ENCODE peak calls at places on chromosomes 16 and 17, in ten cellular contexts. One of them, this sample, is unnamed.

GRCh38 chr16:27216297-27216885 is 13.1 kb downstream of the KDM8 start:
- DNase-seq in endothelial cell of umbilical vein: no peak
- DNase-seq in upper lobe of left lung: no peak
- DNase-seq in HCT116: no peak
- DNase-seq in esophagus muscularis mucosa: no peak
- DNase-seq in breast epithelium: no peak
- DNase-seq in transverse colon: no peak
- DNase-seq in sigmoid colon: no peak
- DNase-seq in stomach: no peak
- DNase-seq in K562: no peak
- DNase-seq in this sample: no peak

GRCh38 chr17:20944014-20944905 is 98.6 kb downstream of the USP22 start:
- DNase-seq in upper lobe of left lung: peak
- DNase-seq in stomach: peak
- DNase-seq in transverse colon: peak
- DNase-seq in K562: no peak
- DNase-seq in HCT116: peak
- DNase-seq in sigmoid colon: no peak
- DNase-seq in endothelial cell of umbilical vein: no peak
- DNase-seq in esophagus muscularis mucosa: no peak
- DNase-seq in breast epithelium: peak
- DNase-seq in this sample: no peak

GRCh38 chr17:79739148-79740062 is 8.7 kb downstream of the ENPP7 start:
- DNase-seq in stomach: no peak
- DNase-seq in K562: peak
- DNase-seq in endothelial cell of umbilical vein: no peak
- DNase-seq in HCT116: no peak
- DNase-seq in upper lobe of left lung: no peak
- DNase-seq in esophagus muscularis mucosa: no peak
- DNase-seq in breast epithelium: no peak
- DNase-seq in sigmoid colon: no peak
- DNase-seq in transverse colon: no peak
- DNase-seq in this sample: no peak

GRCh38 chr17:42526031-42526444 is 10.0 kb upstream of the NAGLU start:
- DNase-seq in HCT116: no peak
- DNase-seq in K562: no peak
- DNase-seq in upper lobe of left lung: no peak
- DNase-seq in endothelial cell of umbilical vein: peak
- DNase-seq in breast epithelium: no peak
- DNase-seq in esophagus muscularis mucosa: no peak
- DNase-seq in transverse colon: peak
- DNase-seq in stomach: no peak
- DNase-seq in sigmoid colon: peak
- DNase-seq in this sample: peak

GRCh38 chr17:2056221-2057129 is 1.6 kb downstream of the HIC1 start:
- DNase-seq in breast epithelium: no peak
- DNase-seq in upper lobe of left lung: no peak
- DNase-seq in HCT116: no peak
- DNase-seq in stomach: no peak
- DNase-seq in sigmoid colon: peak
- DNase-seq in esophagus muscularis mucosa: peak
- DNase-seq in transverse colon: peak
- DNase-seq in endothelial cell of umbilical vein: peak
- DNase-seq in K562: no peak
- DNase-seq in this sample: peak

GRCh38 chr17:71334041-71334781 is 786.6 kb upstream of the SOX9 start:
- DNase-seq in endothelial cell of umbilical vein: no peak
- DNase-seq in esophagus muscularis mucosa: no peak
- DNase-seq in sigmoid colon: no peak
- DNase-seq in K562: no peak
- DNase-seq in transverse colon: no peak
- DNase-seq in breast epithelium: no peak
- DNase-seq in HCT116: no peak
- DNase-seq in stomach: no peak
- DNase-seq in upper lobe of left lung: no peak
- DNase-seq in this sample: no peak

GRCh38 chr16:88940196-88941050 is 36.6 kb downstream of the CBFA2T3 start:
- DNase-seq in breast epithelium: no peak
- DNase-seq in esophagus muscularis mucosa: no peak
- DNase-seq in HCT116: no peak
- DNase-seq in sigmoid colon: no peak
- DNase-seq in upper lobe of left lung: no peak
- DNase-seq in endothelial cell of umbilical vein: no peak
- DNase-seq in stomach: no peak
- DNase-seq in K562: no peak
- DNase-seq in transverse colon: no peak
- DNase-seq in this sample: peak

GRCh38 chr17:6701719-6702118 is 11.4 kb downstream of the SLC13A5 start:
- DNase-seq in HCT116: peak
- DNase-seq in breast epithelium: no peak
- DNase-seq in endothelial cell of umbilical vein: peak
- DNase-seq in esophagus muscularis mucosa: no peak
- DNase-seq in stomach: no peak
- DNase-seq in K562: peak
- DNase-seq in upper lobe of left lung: no peak
- DNase-seq in transverse colon: no peak
- DNase-seq in sigmoid colon: peak
- DNase-seq in this sample: no peak

GRCh38 chr16:30949655-30950515 is 1.0 kb downstream of the ORAI3 start:
- DNase-seq in transverse colon: peak
- DNase-seq in HCT116: peak
- DNase-seq in upper lobe of left lung: peak
- DNase-seq in endothelial cell of umbilical vein: peak
- DNase-seq in sigmoid colon: peak
- DNase-seq in K562: peak
- DNase-seq in esophagus muscularis mucosa: peak
- DNase-seq in stomach: peak
- DNase-seq in breast epithelium: peak
- DNase-seq in this sample: peak

GRCh38 chr16:28172331-28172730 is 39.4 kb downstream of the XPO6 start:
- DNase-seq in HCT116: no peak
- DNase-seq in upper lobe of left lung: no peak
- DNase-seq in breast epithelium: no peak
- DNase-seq in esophagus muscularis mucosa: no peak
- DNase-seq in stomach: no peak
- DNase-seq in sigmoid colon: no peak
- DNase-seq in K562: no peak
- DNase-seq in endothelial cell of umbilical vein: no peak
- DNase-seq in transverse colon: no peak
- DNase-seq in this sample: no peak

GRCh38 chr17:43805117-43805516 is 24.9 kb downstream of the CFAP97D1 start:
- DNase-seq in sigmoid colon: no peak
- DNase-seq in transverse colon: no peak
- DNase-seq in endothelial cell of umbilical vein: no peak
- DNase-seq in HCT116: no peak
- DNase-seq in upper lobe of left lung: no peak
- DNase-seq in stomach: no peak
- DNase-seq in esophagus muscularis mucosa: no peak
- DNase-seq in K562: no peak
- DNase-seq in breast epithelium: no peak
- DNase-seq in this sample: no peak
- TF ChIP-seq POLR2A in sigmoid colon: no peak
- TF ChIP-seq POLR2A in transverse colon: no peak
- TF ChIP-seq POLR2A in endothelial cell of umbilical vein: no peak
- TF ChIP-seq POLR2A in HCT116: no peak
- TF ChIP-seq POLR2A in upper lobe of left lung: no peak
- TF ChIP-seq POLR2A in stomach: no peak
- TF ChIP-seq POLR2A in esophagus muscularis mucosa: no peak
- TF ChIP-seq POLR2A in K562: no peak
- TF ChIP-seq POLR2A in breast epithelium: no peak
- TF ChIP-seq POLR2A in this sample: no peak

DNA sequence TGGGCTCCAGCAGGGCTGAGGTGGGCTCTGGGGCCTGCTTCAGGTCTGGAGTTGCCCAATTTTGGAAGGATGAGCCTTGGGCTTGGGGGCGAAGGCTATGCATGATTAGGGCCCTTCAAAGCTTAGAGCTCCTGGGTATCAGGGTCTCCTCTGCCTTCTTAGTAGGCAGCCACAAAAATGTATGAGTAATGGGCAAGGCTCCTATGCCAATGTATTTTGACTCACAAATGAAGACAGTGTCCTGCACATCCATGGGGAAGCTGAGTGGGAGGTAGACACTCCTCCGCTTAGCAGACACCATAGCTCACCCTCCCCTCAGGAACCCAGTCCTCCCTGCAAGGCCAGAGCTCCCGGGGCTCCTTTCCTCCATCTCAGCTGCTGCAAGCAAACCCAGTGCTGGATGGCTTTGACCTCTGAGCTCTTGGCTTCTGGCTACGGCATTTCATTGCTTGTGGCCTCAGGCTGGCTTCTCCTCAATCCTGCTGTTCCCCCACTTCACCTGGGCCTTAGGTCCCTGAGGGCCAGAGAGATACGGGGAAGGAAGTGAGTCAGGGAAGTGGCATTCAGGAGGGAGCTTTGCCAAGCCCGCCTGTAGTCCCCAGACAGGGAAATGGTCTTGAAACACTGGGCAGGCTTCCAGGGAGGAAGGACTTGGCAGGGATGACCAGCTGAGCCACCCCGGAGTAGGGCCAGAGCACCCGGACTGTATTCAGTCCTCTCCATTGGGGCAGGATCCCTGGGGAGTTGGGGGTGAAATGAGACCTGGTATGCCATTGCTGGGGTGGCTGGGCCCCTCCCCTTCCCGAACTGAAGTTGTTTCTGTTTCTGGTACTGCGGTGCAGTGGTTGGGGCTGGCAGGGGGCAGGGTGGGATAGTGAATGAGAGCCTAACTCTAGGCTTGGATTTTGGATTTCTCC is 4.4 kb downstream of the ABCC3 start:
- DNase-seq in sigmoid colon: peak
- DNase-seq in K562: no peak
- DNase-seq in transverse colon: peak
- DNase-seq in breast epithelium: peak
- DNase-seq in HCT116: peak
- DNase-seq in endothelial cell of umbilical vein: peak
- DNase-seq in upper lobe of left lung: peak
- DNase-seq in stomach: peak
- DNase-seq in esophagus muscularis mucosa: no peak
- DNase-seq in this sample: peak
- H3K27ac ChIP-seq in sigmoid colon: peak
- H3K27ac ChIP-seq in K562: no peak
- H3K27ac ChIP-seq in transverse colon: peak
- H3K27ac ChIP-seq in breast epithelium: peak
- H3K27ac ChIP-seq in HCT116: peak
- H3K27ac ChIP-seq in endothelial cell of umbilical vein: peak
- H3K27ac ChIP-seq in upper lobe of left lung: peak
- H3K27ac ChIP-seq in stomach: peak
- H3K27ac ChIP-seq in esophagus muscularis mucosa: no peak
- H3K27ac ChIP-seq in this sample: peak

DNA sequence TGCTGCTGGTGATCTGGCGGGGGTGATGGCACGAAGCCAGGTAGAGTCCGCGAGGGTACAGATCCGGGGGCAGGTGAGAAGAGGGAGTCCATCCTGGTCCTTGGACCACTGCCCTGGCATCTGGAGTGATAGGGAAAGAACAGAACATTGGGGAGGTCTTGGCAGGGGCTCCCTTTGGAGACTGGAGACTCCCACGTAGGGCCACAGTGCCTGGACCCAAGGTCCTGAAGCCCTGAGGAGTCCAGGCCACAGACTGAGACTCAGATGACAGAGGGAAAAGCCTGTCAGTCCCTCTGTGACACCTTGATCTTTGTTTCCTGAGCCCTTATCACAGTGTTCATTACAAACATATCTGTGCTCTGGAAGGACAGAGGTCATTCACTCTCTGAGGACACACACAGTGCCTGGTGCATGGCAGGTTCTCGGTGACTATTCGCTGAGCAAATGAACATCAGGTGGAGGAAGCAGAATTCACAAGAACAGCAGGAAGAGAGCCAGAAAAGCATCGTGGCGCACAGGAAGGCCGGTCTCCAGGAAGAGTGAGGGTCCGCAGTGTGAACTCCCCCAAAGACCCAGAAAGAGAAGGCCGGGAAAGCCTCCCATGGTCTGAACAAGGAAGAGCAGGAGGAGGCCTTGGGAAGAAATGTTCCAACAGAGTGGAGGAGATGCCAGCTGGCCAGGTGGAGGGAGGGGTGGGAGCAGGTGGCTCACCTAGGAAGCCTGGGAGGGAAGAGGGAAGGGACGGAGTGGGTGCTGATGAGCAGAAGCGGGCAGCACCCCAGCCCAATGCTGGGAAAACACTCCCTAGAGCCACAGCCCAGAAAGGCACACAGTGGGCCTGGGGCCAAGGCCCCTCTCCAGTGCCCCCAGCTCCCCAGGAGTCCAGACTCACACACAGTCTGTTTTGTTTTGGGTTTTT is 20.5 kb downstream of the PEMT start:
- DNase-seq in breast epithelium: no peak
- DNase-seq in HCT116: no peak
- DNase-seq in upper lobe of left lung: no peak
- DNase-seq in K562: no peak
- DNase-seq in stomach: peak
- DNase-seq in endothelial cell of umbilical vein: no peak
- DNase-seq in transverse colon: no peak
- DNase-seq in sigmoid colon: no peak
- DNase-seq in esophagus muscularis mucosa: no peak
- DNase-seq in this sample: no peak
- TF ChIP-seq POLR2AphosphoS5 in breast epithelium: no peak
- TF ChIP-seq POLR2AphosphoS5 in HCT116: no peak
- TF ChIP-seq POLR2AphosphoS5 in upper lobe of left lung: no peak
- TF ChIP-seq POLR2AphosphoS5 in K562: no peak
- TF ChIP-seq POLR2AphosphoS5 in stomach: no peak
- TF ChIP-seq POLR2AphosphoS5 in endothelial cell of umbilical vein: no peak
- TF ChIP-seq POLR2AphosphoS5 in transverse colon: no peak
- TF ChIP-seq POLR2AphosphoS5 in sigmoid colon: no peak
- TF ChIP-seq POLR2AphosphoS5 in esophagus muscularis mucosa: no peak
- TF ChIP-seq POLR2AphosphoS5 in this sample: no peak

GRCh38 chr17:40551091-40551873 is 14.0 kb downstream of the CCR7 start:
- DNase-seq in sigmoid colon: peak
- DNase-seq in endothelial cell of umbilical vein: no peak
- DNase-seq in esophagus muscularis mucosa: peak
- DNase-seq in HCT116: no peak
- DNase-seq in upper lobe of left lung: peak
- DNase-seq in breast epithelium: peak
- DNase-seq in transverse colon: peak
- DNase-seq in stomach: peak
- DNase-seq in K562: no peak
- DNase-seq in this sample: peak

GRCh38 chr17:40552806-40553693 is 12.2 kb downstream of the CCR7 start:
- DNase-seq in HCT116: no peak
- DNase-seq in K562: no peak
- DNase-seq in breast epithelium: no peak
- DNase-seq in endothelial cell of umbilical vein: no peak
- DNase-seq in transverse colon: no peak
- DNase-seq in esophagus muscularis mucosa: peak
- DNase-seq in sigmoid colon: peak
- DNase-seq in upper lobe of left lung: no peak
- DNase-seq in stomach: peak
- DNase-seq in this sample: peak

GRCh38 chr17:40553694-40554534 is 11.4 kb downstream of the CCR7 start:
- DNase-seq in stomach: peak
- DNase-seq in endothelial cell of umbilical vein: no peak
- DNase-seq in transverse colon: no peak
- DNase-seq in sigmoid colon: peak
- DNase-seq in esophagus muscularis mucosa: peak
- DNase-seq in breast epithelium: no peak
- DNase-seq in K562: peak
- DNase-seq in HCT116: no peak
- DNase-seq in upper lobe of left lung: peak
- DNase-seq in this sample: peak

GRCh38 chr17:40550608-40551007 is 14.7 kb downstream of the CCR7 start:
- DNase-seq in K562: no peak
- DNase-seq in endothelial cell of umbilical vein: no peak
- DNase-seq in sigmoid colon: peak
- DNase-seq in stomach: peak
- DNase-seq in transverse colon: peak
- DNase-seq in esophagus muscularis mucosa: peak
- DNase-seq in breast epithelium: peak
- DNase-seq in upper lobe of left lung: peak
- DNase-seq in HCT116: no peak
- DNase-seq in this sample: peak

GRCh38 chr17:40551874-40552768 is 13.2 kb downstream of the CCR7 start:
- DNase-seq in K562: no peak
- DNase-seq in endothelial cell of umbilical vein: no peak
- DNase-seq in esophagus muscularis mucosa: peak
- DNase-seq in transverse colon: peak
- DNase-seq in HCT116: no peak
- DNase-seq in breast epithelium: no peak
- DNase-seq in upper lobe of left lung: no peak
- DNase-seq in sigmoid colon: peak
- DNase-seq in stomach: peak
- DNase-seq in this sample: peak
- TF ChIP-seq POLR2A in K562: no peak
- TF ChIP-seq POLR2A in endothelial cell of umbilical vein: no peak
- TF ChIP-seq POLR2A in esophagus muscularis mucosa: no peak
- TF ChIP-seq POLR2A in transverse colon: no peak
- TF ChIP-seq POLR2A in HCT116: no peak
- TF ChIP-seq POLR2A in breast epithelium: no peak
- TF ChIP-seq POLR2A in upper lobe of left lung: no peak
- TF ChIP-seq POLR2A in sigmoid colon: no peak
- TF ChIP-seq POLR2A in stomach: no peak
- TF ChIP-seq POLR2A in this sample: no peak